ENCODE peak calls at places on chromosomes 6 and 20, in four cellular contexts. F, A, N and T are unnamed samples.

GRCh38 chr20:11274137-11274536 is 600.3 kb upstream of the JAG1 start:
- DNase-seq in F (no peak), A (no peak), N (peak; percentile 59), T (no peak)

GRCh38 chr6:129662406-129662766 is 47.6 kb downstream of the ARHGAP18 start:
- DNase-seq in F (no peak), A (no peak), N (no peak), T (no peak)

GRCh38 chr6:12791371-12791770 is 74.8 kb downstream of the PHACTR1 start:
- DNase-seq in F (no peak), A (no peak), N (no peak), T (no peak)

GRCh38 chr6:136666041-136666440 is 115.8 kb upstream of the MAP7 start:
- DNase-seq in F (no peak), A (no peak), N (no peak), T (no peak)

GRCh38 chr6:40588480-40588879 is 1.3 kb upstream of the LRFN2 start:
- DNase-seq in F (no peak), A (no peak), N (no peak), T (no peak)

GRCh38 chr20:32203556-32204484 is 3.7 kb downstream of the PLAGL2 start:
- DNase-seq in F (no peak), A (no peak), N (no peak), T (no peak)

GRCh38 chr6:138864343-138864890 is 68.5 kb downstream of the ECT2L start:
- DNase-seq in F (no peak), A (no peak), N (no peak), T (no peak)

GRCh38 chr6:36605102-36605501 is 10.9 kb downstream of the SRSF3 start:
- DNase-seq in F (peak; percentile 20), A (no peak), N (no peak), T (no peak)

GRCh38 chr6:146111864-146112263 is 83.0 kb downstream of the GRM1 start:
- DNase-seq in F (no peak), A (no peak), N (no peak), T (no peak)

GRCh38 chr6:131923356-131923755 is 27.8 kb downstream of the CCN2 start:
- DNase-seq in F (no peak), A (peak; percentile 45), N (peak; percentile 77), T (no peak)

GRCh38 chr20:57178582-57179112 is 87.8 kb downstream of the BMP7 start:
- DNase-seq in F (no peak), A (no peak), N (no peak), T (no peak)

GRCh38 chr20:57175397-57176010 is 90.9 kb downstream of the BMP7 start:
- DNase-seq in F (no peak), A (no peak), N (no peak), T (no peak)

GRCh38 chr20:57176842-57177241 is 89.6 kb downstream of the BMP7 start:
- DNase-seq in F (no peak), A (no peak), N (no peak), T (no peak)

GRCh38 chr20:57179265-57179664 is 87.2 kb downstream of the BMP7 start:
- DNase-seq in F (no peak), A (no peak), N (peak; percentile 65), T (no peak)

DNA sequence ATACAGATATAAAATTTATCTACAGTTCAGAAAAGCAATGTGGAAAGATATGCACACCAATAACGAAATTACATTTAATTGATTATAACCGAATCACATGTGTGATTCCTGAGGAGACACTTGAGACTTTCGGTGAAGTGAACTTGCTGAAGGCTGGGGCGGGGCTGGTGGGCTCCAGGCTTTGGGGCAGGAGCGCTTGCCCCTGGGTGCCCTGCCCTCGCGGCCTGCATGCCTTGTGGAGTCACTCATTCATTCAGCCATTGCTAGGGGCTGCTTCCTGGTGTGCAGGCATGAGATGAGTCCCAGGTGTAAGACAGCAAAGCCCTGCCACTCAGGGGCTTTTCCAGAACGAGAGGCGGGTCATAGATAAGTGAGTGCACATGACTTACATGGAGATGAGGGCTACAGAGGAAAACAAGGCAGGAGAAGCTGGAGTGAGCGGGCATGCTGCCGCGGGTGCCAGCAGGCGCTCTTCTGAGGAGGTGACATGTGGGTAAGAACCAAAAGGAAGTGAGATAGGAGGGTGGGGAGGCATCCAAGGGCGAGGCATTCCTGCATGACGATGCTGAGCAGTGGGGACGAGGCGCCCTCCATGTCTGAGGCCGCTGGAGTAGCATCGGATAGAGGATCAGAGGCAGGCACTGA is 88.7 kb downstream of the BMP7 start:
- DNase-seq in F (no peak), A (no peak), N (no peak), T (no peak)
- TF ChIP-seq CTCF in F (no peak), A (no peak), N (no peak), T (no peak)

GRCh38 chr6:17455919-17456318 is 62.5 kb downstream of the CAP2 start:
- DNase-seq in F (no peak), A (no peak), N (no peak), T (no peak)
- TF ChIP-seq CTCF in F (no peak), A (no peak), N (no peak), T (no peak)

DNA sequence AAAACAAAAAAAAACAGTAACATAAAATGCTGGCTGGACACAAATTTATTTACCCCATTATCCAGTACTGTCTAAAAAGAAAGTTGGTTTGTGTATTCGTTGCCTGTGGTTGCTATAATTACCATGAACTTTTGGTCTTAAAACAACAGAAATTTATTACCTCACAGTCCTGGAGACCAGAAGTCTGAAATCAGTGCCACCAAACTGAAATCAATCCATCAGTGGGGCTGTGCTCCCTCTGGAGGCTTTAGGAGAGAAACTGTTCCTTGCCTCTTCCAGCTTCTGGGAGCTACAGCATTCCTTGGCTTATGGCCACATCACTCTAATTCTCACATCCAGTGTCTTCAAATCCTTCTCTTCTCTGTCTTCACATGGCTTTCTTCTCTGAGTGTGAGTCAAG is 79.4 kb downstream of the SNX5 start:
- DNase-seq in F (no peak), A (no peak), N (no peak), T (no peak)
- TF ChIP-seq CTCF in F (no peak), A (no peak), N (no peak), T (no peak)

GRCh38 chr6:88492824-88493223 is 326.7 kb upstream of the CNR1 start:
- DNase-seq in F (no peak), A (no peak), N (peak; percentile 26), T (no peak)
- TF ChIP-seq CTCF in F (no peak), A (no peak), N (peak; percentile 41), T (peak; percentile 30)

GRCh38 chr6:142945446-142946180 is 637 bp upstream of the HIVEP2 start:
- DNase-seq in F (peak; percentile 92), A (peak; percentile 80), N (peak; percentile 73), T (peak; percentile 86)
- TF ChIP-seq CTCF in F (no peak), A (no peak), N (no peak), T (no peak)

GRCh38 chr6:29603930-29604329 is 19.0 kb downstream of the OR2H2 start:
- DNase-seq in F (no peak), A (no peak), N (no peak), T (no peak)

GRCh38 chr6:29603456-29603855 is 18.5 kb downstream of the OR2H2 start:
- DNase-seq in F (no peak), A (no peak), N (no peak), T (no peak)

GRCh38 chr6:29597184-29597583 is 12.3 kb downstream of the OR2H2 start:
- DNase-seq in F (no peak), A (no peak), N (no peak), T (no peak)

GRCh38 chr6:29598348-29598747 is 13.4 kb downstream of the OR2H2 start:
- DNase-seq in F (no peak), A (no peak), N (no peak), T (no peak)

GRCh38 chr6:29602564-29603361 is 17.8 kb downstream of the OR2H2 start:
- DNase-seq in F (no peak), A (no peak), N (peak; percentile 24), T (no peak)
- TF ChIP-seq CTCF in F (no peak), A (no peak), N (peak; percentile 41), T (peak; percentile 25)

GRCh38 chr20:62182469-62183425 is at the start of gene MTG2:
- DNase-seq in F (peak; percentile 98), A (peak; percentile 97), N (peak; percentile 99), T (peak; percentile 97)
- TF ChIP-seq CTCF in F (peak; percentile 27), A (no peak), N (no peak), T (no peak)